ENCODE peak calls at places on chromosomes 6 and 20, in six cellular contexts. D is H9, G is upper lobe of left lung, J is fibroblast of lung, C is RWPE1, R is coronary artery. N is an unnamed sample.

GRCh38 chr6:8645212-8645611 is 209.9 kb upstream of the SLC35B3 start:
- DNase-seq in G (no peak), D (no peak), R (no peak), C (no peak), J (no peak), N (no peak)

GRCh38 chr20:32252189-32252588 is 25.3 kb upstream of the KIF3B start:
- DNase-seq in D (no peak), C (no peak), R (no peak), G (no peak), J (no peak), N (no peak)

GRCh38 chr20:11368537-11368936 is 549.2 kb upstream of the BTBD3 start:
- DNase-seq in R (no peak), D (no peak), G (no peak), J (no peak), C (no peak), N (no peak)

GRCh38 chr6:137641474-137642077 is 147.4 kb upstream of the OLIG3 start:
- DNase-seq in J (peak), C (peak), D (peak), R (no peak), G (peak), N (peak)

GRCh38 chr20:41180599-41181333 is 43.4 kb downstream of the PLCG1 start:
- DNase-seq in C (no peak), R (peak), D (peak), J (no peak), G (peak), N (no peak)

GRCh38 chr20:62064788-62065668 is 653 bp downstream of the TAF4 start:
- DNase-seq in R (no peak), C (peak), D (no peak), G (no peak), J (no peak), N (peak)

GRCh38 chr6:168981187-168981586 is 272.5 kb downstream of the THBS2 start:
- DNase-seq in J (no peak), R (no peak), G (no peak), C (no peak), D (no peak), N (no peak)

GRCh38 chr6:33204415-33205171 is at the start of gene HSD17B8:
- DNase-seq in R (peak), C (peak), J (peak), G (peak), D (peak), N (peak)

GRCh38 chr6:31541059-31541657 is 645 bp downstream of the DDX39B start:
- DNase-seq in J (peak), C (peak), D (no peak), R (no peak), G (peak), N (no peak)

GRCh38 chr6:101597711-101598110 is 204.2 kb downstream of the GRIK2 start:
- DNase-seq in C (no peak), R (no peak), J (peak), G (no peak), D (no peak), N (no peak)

GRCh38 chr20:1215386-1216170 is 10.3 kb upstream of the RAD21L1 start:
- DNase-seq in C (no peak), R (no peak), D (no peak), G (no peak), J (no peak), N (no peak)

GRCh38 chr20:62522748-62523396 is 47.1 kb upstream of the GATA5 start:
- DNase-seq in C (no peak), G (no peak), D (no peak), R (no peak), J (no peak), N (no peak)

GRCh38 chr20:60064554-60064953 is 106.3 kb downstream of the CDH26 start:
- DNase-seq in D (peak), G (no peak), J (no peak), C (no peak), R (no peak), N (no peak)

DNA sequence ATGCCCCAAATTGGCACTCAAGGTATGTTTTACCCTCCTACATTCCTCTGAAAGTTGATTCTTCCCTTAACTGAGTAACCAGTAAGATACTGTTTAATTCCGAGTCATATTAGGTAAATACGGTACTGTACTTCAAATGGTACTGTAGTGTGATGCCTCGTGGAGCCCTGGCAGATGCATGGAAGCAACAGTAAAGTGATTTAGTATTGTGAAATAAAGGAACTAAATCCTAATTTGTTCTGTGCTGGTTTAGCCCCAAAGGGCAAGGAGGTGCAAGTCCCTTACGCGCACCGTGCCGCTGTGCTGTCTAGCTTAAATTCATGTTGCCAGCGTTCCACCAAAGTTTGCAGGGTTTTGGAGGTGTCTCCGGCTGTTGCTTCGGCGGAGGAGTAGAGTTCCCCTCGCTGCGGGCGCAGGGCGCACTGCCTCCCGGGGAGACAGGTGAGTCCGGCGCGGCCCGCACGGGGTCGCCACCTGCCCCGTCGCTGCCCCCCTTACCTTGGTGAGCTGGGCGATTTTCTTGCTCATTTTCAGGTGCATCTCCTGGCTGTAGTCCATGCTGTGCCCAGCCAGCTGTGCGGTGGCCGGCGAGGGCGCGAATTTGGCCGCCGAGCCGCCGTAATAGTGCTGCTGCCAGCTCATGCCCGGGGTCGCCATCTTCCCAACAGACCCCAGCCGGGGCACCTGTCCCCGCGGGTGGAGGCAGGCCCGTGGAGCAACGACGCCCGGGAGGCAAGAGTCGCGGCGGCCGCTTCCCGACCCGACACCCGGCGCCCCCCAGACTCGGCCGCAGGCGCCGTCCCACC is 618 bp downstream of the FAM184A start:
- DNase-seq in D (peak), R (no peak), J (peak), G (peak), C (peak), N (peak)
- H3K27ac ChIP-seq in D (no peak), R (peak), J (no peak), G (peak), C (no peak), N (peak)

DNA sequence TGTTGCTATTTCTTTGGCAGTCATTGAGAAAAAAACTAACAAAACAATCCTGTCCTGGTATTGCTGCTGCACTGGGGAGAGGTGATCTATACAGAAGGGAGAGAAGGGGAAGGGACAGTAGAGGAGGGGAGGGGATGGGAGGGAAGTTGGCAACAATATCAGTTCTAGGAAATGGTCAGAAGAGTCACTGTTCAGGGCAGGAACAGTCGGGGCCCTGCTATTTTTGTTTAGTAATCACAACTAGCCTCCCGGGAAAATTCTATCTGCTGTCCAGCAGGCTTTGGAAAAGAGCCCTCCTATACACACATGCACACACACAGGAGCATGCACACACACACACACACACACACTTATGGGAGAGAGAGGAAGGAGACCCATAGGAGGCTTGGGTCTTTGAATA is 142.3 kb upstream of the CARMIL1 start:
- DNase-seq in D (no peak), G (no peak), R (no peak), J (peak), C (no peak), N (no peak)
- H3K27ac ChIP-seq in D (no peak), G (peak), R (peak), J (no peak), C (no peak), N (no peak)

GRCh38 chr6:146859206-146859605 is 260.4 kb downstream of the ADGB start:
- DNase-seq in C (no peak), D (no peak), R (no peak), G (no peak), J (no peak), N (no peak)

GRCh38 chr6:146856296-146856695 is 257.5 kb downstream of the ADGB start:
- DNase-seq in D (no peak), R (no peak), J (no peak), G (no peak), C (no peak), N (no peak)

GRCh38 chr6:146859795-146860495 is 261.2 kb downstream of the ADGB start:
- DNase-seq in D (no peak), C (no peak), G (no peak), J (peak), R (no peak), N (no peak)

GRCh38 chr6:146857180-146857959 is 258.6 kb downstream of the ADGB start:
- DNase-seq in G (peak), C (peak), D (peak), R (peak), J (peak), N (peak)

GRCh38 chr6:146857960-146858308 is 259.2 kb downstream of the ADGB start:
- DNase-seq in G (no peak), J (no peak), R (no peak), D (peak), C (no peak), N (no peak)
- H3K27ac ChIP-seq in G (peak), J (peak), R (peak), D (no peak), C (no peak), N (peak)

DNA sequence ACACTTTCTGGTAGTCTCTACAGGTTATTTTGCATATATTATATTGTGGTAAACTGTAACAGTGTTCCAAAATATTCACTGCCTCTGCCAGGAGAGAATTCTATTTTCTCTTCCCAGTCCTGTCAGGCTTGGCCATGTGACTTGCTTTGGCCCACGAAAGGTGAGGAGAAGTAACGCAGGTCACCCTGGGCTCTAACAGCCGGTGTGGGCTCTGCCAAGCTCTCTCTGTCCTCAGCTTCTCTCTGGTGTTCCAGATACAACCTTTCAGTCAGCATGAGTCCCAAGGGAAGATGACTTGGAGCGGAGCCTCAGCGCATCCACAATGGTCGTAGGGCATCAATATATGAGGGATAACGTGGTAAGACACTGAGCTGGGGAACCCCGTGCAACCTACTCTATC is 113.0 kb upstream of the RREB1 start:
- DNase-seq in R (no peak), J (no peak), G (no peak), D (no peak), C (no peak), N (no peak)
- H3K27ac ChIP-seq in R (no peak), J (no peak), G (no peak), D (no peak), C (no peak), N (no peak)

GRCh38 chr20:25544316-25544715 is 41.0 kb downstream of the NINL start:
- DNase-seq in J (peak), D (no peak), R (no peak), C (no peak), G (no peak), N (no peak)

GRCh38 chr20:25545171-25545570 is 40.2 kb downstream of the NINL start:
- DNase-seq in D (no peak), C (no peak), J (no peak), R (no peak), G (no peak), N (no peak)

GRCh38 chr20:25544760-25545159 is 40.6 kb downstream of the NINL start:
- DNase-seq in C (no peak), G (no peak), J (peak), R (no peak), D (no peak), N (no peak)

GRCh38 chr20:25541676-25542075 is 43.7 kb downstream of the NINL start:
- DNase-seq in R (no peak), J (peak), C (no peak), D (no peak), G (no peak), N (no peak)

DNA sequence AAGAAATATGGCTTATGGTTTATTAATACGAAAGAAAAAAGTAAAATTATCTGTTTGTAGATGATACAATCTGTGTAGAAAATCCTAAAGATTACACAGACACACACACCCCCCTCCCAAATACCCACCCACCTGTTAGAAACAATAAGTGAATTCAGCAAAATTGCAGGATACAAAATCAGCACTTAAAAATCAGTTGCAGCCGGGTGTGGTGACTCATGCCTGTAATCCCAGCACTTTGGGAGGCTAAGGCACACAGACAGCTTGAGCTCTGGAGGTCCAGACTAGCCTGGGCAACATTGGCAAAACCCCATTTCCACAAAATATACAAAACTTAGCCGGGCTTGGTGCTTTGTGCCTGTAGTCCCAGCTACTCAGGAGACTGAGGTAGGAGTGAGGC is 42.3 kb downstream of the NINL start:
- DNase-seq in D (no peak), R (no peak), J (peak), G (no peak), C (no peak), N (no peak)
- H3K27ac ChIP-seq in D (no peak), R (no peak), J (no peak), G (no peak), C (peak), N (no peak)

GRCh38 chr6:36387440-36388303 is at the start of gene ETV7:
- DNase-seq in J (peak), C (peak), G (peak), D (peak), R (no peak), N (peak)
- H3K27ac ChIP-seq in J (no peak), C (peak), G (peak), D (no peak), R (peak), N (peak)

DNA sequence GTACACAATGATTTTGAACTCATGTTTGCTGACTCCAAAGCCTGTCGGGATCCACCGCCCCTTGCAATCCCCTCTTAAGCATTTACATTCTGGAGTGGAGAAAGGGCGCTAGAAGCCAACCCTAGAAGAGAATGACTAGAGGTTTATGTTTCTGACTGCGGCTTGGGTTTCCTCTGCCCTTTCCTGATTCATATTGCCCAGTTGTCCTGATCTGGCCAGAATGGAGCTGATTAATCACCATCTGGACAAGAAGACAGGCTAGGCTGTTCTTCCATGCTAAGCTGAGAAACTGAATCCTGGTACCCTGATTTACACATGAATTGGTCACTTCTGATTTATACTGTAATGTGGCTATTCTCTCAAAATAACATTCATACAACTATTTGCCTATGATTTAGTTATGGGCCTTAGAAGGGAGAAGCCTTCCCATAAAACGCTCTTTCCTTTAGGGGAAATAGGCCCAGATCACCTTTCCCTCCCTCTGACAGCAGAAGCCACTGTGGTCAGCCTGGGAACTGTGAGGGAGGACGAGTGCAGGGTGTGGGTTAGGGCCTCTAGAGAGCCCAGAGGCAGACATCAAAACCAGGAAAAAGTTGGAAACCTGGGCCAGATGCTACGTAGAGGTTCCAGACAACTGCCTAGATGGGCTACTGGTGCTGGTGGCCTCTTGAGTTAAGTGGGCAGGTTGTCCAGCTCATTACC is 199.2 kb upstream of the PRDM1 start:
- DNase-seq in D (no peak), C (no peak), G (no peak), R (no peak), J (peak), N (no peak)
- H3K27ac ChIP-seq in D (no peak), C (no peak), G (no peak), R (no peak), J (no peak), N (no peak)

DNA sequence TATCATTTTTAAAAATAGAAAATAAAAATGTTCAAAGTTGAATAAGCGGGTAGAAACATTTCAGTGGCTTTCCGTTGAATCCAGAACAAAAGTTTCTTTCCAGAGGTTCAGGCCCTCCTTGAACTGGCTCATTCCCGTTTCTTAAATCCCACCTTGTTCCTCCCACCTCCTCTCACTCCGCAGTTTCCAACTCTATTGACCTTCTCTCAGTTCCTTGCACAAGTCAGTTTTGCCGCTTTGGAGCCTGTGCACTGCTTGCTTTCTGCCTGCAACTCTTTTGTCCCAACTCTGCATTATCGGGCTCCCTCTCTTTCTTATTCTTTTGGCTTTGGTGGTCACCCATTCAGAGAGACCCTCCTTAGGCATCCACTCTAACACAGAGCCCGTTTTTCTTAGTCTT is 99.9 kb upstream of the EDN1 start:
- DNase-seq in R (no peak), G (no peak), C (no peak), J (no peak), D (no peak), N (no peak)
- H3K27ac ChIP-seq in R (no peak), G (no peak), C (no peak), J (no peak), D (no peak), N (no peak)